ENCODE peak calls at places on chromosomes 16 and 17, in four cellular contexts. G is NCI-H82; Q is GM04504; T is activated naive CD4-positive, alpha-beta T cell. L is an unnamed sample.

GRCh38 chr16:3358884-3359283 is 3.2 kb downstream of the OR2C1 start:
- DNase-seq in G (no peak), Q (no peak), T (no peak), L (no peak)

GRCh38 chr17:27471321-27472269 is 15.3 kb downstream of the KSR1 start:
- DNase-seq in G (no peak), Q (no peak), T (peak; percentile 32), L (no peak)

GRCh38 chr17:69455040-69455439 is 40.5 kb downstream of the MAP2K6 start:
- DNase-seq in T (no peak), Q (no peak), G (peak; percentile 55), L (no peak)

GRCh38 chr17:79082311-79083190 is 7.9 kb downstream of the ENGASE start:
- DNase-seq in T (no peak), G (peak; percentile 86), Q (no peak), L (no peak)

GRCh38 chr17:28345420-28346198 is 10.0 kb downstream of the TNFAIP1 start:
- DNase-seq in G (no peak), T (no peak), Q (no peak), L (no peak)

GRCh38 chr16:86899156-86899555 is 320.8 kb downstream of the FOXL1 start:
- DNase-seq in T (no peak), Q (no peak), G (no peak), L (no peak)

GRCh38 chr17:42754782-42755181 is 6.2 kb upstream of the RAMP2 start:
- DNase-seq in G (no peak), Q (no peak), T (no peak), L (no peak)

GRCh38 chr17:61179316-61179715 is 220.3 kb upstream of the TBX2 start:
- DNase-seq in T (no peak), Q (no peak), G (peak; percentile 98), L (no peak)

GRCh38 chr16:67846320-67847063 is at the start of gene NUTF2:
- DNase-seq in T (peak; percentile 86), Q (peak; percentile 87), G (peak; percentile 99), L (no peak)

GRCh38 chr17:46977348-46977747 is 1.7 kb downstream of the RPRML start:
- DNase-seq in T (no peak), G (peak; percentile 83), Q (no peak), L (no peak)

GRCh38 chr17:13812350-13812749 is 210.6 kb upstream of the HS3ST3A1 start:
- DNase-seq in T (no peak), G (no peak), Q (no peak), L (no peak)

GRCh38 chr16:31676731-31677130 is 149.0 kb downstream of the AHSP start:
- DNase-seq in Q (no peak), T (no peak), G (no peak), L (no peak)

GRCh38 chr17:44324092-44324570 is 492 bp downstream of the SLC25A39 start:
- DNase-seq in Q (no peak), G (no peak), T (no peak), L (no peak)

GRCh38 chr17:41107941-41108445 is 2.8 kb downstream of the KRTAP4-9 start:
- DNase-seq in G (no peak), T (no peak), Q (no peak), L (no peak)

GRCh38 chr16:27346818-27347217 is 33.0 kb downstream of the IL4R start:
- DNase-seq in Q (no peak), G (peak; percentile 13), T (no peak), L (no peak)

GRCh38 chr17:55830210-55830609 is 79.4 kb downstream of the PCTP start:
- DNase-seq in T (no peak), G (peak; percentile 25), Q (no peak), L (no peak)

GRCh38 chr17:48908047-48908843 is at the start of gene UBE2Z:
- DNase-seq in T (peak; percentile 71), Q (peak; percentile 90), G (peak; percentile 99), L (peak; percentile 71)

GRCh38 chr17:61647044-61647443 is 56.0 kb upstream of the NACA2 start:
- DNase-seq in T (no peak), Q (peak; percentile 5), G (no peak), L (peak; percentile 36)

GRCh38 chr16:48231675-48232214 is 12.4 kb upstream of the LONP2 start:
- DNase-seq in T (no peak), G (peak; percentile 49), Q (no peak), L (peak; percentile 3)

GRCh38 chr16:71883193-71883848 is 661 bp downstream of the ZNF821 start:
- DNase-seq in T (no peak), Q (no peak), G (peak; percentile 56), L (no peak)

GRCh38 chr17:65231662-65232335 is 94.6 kb downstream of the RGS9 start:
- DNase-seq in G (peak; percentile 85), Q (peak; percentile 84), T (no peak), L (peak; percentile 59)

GRCh38 chr17:78351449-78352006 is 8.3 kb downstream of the SOCS3 start:
- DNase-seq in G (no peak), Q (peak; percentile 96), T (no peak), L (no peak)

GRCh38 chr16:75398333-75398732 is 35.0 kb downstream of the CFDP1 start:
- DNase-seq in Q (no peak), T (no peak), G (no peak), L (no peak)

GRCh38 chr16:85019659-85020245 is 7.8 kb upstream of the KIAA0513 start:
- DNase-seq in Q (no peak), T (no peak), G (no peak), L (no peak)

GRCh38 chr17:74736423-74737298 is at the start of gene RAB37:
- DNase-seq in T (no peak), G (peak; percentile 63), Q (no peak), L (no peak)

GRCh38 chr16:75593825-75594820 is 27.9 kb downstream of the GABARAPL2 start:
- DNase-seq in Q (peak; percentile 30), T (no peak), G (no peak), L (peak; percentile 26)

GRCh38 chr16:15542261-15542660 is 100.7 kb downstream of the MARF1 start:
- DNase-seq in Q (no peak), G (no peak), T (no peak), L (no peak)

GRCh38 chr17:65925606-65926307 is 266.2 kb downstream of the CEP112 start:
- DNase-seq in G (no peak), T (no peak), Q (no peak), L (no peak)

GRCh38 chr16:12551946-12552345 is 251.7 kb downstream of the CPPED1 start:
- DNase-seq in T (no peak), G (peak; percentile 62), Q (no peak), L (no peak)

GRCh38 chr17:76585649-76586593 is at the start of gene ST6GALNAC2:
- DNase-seq in G (peak; percentile 56), T (no peak), Q (no peak), L (no peak)

GRCh38 chr17:260031-260791 is 78.8 kb upstream of the DOC2B start:
- DNase-seq in G (no peak), T (no peak), Q (no peak), L (no peak)

GRCh38 chr17:61496957-61497653 is 44.9 kb downstream of the TBX4 start:
- DNase-seq in Q (no peak), G (no peak), T (no peak), L (no peak)

L was measured in AG04449.